ENCODE peak calls at places on chromosomes 3 and 15, in four cellular contexts. R is K562, F is HepG2, M is H1. O is an unnamed sample.

GRCh38 chr3:72476139-72476483 is 372.1 kb downstream of the SHQ1 start:
- DNase-seq in F (no peak), R (no peak), M (no peak), O (no peak)

GRCh38 chr15:82568986-82569385 is 28.7 kb upstream of the RPS17 start:
- DNase-seq in R (no peak), M (no peak), F (no peak), O (no peak)

GRCh38 chr3:55968331-55968730 is 481.2 kb upstream of the WNT5A start:
- DNase-seq in R (no peak), F (no peak), M (no peak), O (no peak)

GRCh38 chr3:12959395-12959794 is 113.8 kb downstream of the IQSEC1 start:
- DNase-seq in F (no peak), M (no peak), R (no peak), O (no peak)

GRCh38 chr15:37793851-37794250 is 140.6 kb upstream of the TMCO5A start:
- DNase-seq in M (no peak), R (no peak), F (no peak), O (no peak)

GRCh38 chr3:16302082-16302631 is 37.1 kb downstream of the OXNAD1 start:
- DNase-seq in F (no peak), M (no peak), R (no peak), O (no peak)

GRCh38 chr15:80436511-80437307 is 32.5 kb downstream of the ARNT2 start:
- DNase-seq in F (peak; percentile 32), R (no peak), M (no peak), O (no peak)

GRCh38 chr3:13416002-13416793 is 3.9 kb downstream of the NUP210 start:
- DNase-seq in R (no peak), F (no peak), M (peak; percentile 63), O (peak; percentile 38)

GRCh38 chr3:195104340-195104739 is 166.6 kb downstream of the XXYLT1 start:
- DNase-seq in R (no peak), M (no peak), F (no peak), O (no peak)

GRCh38 chr15:60928987-60929386 is 300.1 kb downstream of the RORA start:
- DNase-seq in R (no peak), M (no peak), F (no peak), O (no peak)

GRCh38 chr15:29066848-29067247 is 181.1 kb downstream of the APBA2 start:
- DNase-seq in F (no peak), M (no peak), R (no peak), O (no peak)

GRCh38 chr15:35540885-35541284 is 5.1 kb downstream of the DPH6 start:
- DNase-seq in F (no peak), M (no peak), R (no peak), O (no peak)

GRCh38 chr3:55405436-55405835 is 81.7 kb downstream of the WNT5A start:
- DNase-seq in R (peak; percentile 13), F (no peak), M (peak; percentile 85), O (no peak)

GRCh38 chr15:70720228-70721016 is 42.9 kb downstream of the UACA start:
- DNase-seq in F (no peak), R (no peak), M (no peak), O (no peak)

GRCh38 chr3:54527953-54528352 is 399.9 kb downstream of the LRTM1 start:
- DNase-seq in R (no peak), F (no peak), M (no peak), O (no peak)

GRCh38 chr3:29152379-29152778 is 128.5 kb upstream of the RBMS3 start:
- DNase-seq in R (no peak), M (no peak), F (no peak), O (peak; percentile 39)

GRCh38 chr3:179526989-179527391 is 35.7 kb upstream of the ACTL6A start:
- DNase-seq in F (no peak), M (peak; percentile 57), R (no peak), O (no peak)

GRCh38 chr3:183210862-183211341 is 42.2 kb upstream of the B3GNT5 start:
- DNase-seq in R (no peak), F (no peak), M (no peak), O (no peak)

GRCh38 chr15:71357357-71357756 is 242.1 kb downstream of the THSD4 start:
- DNase-seq in R (no peak), F (no peak), M (no peak), O (no peak)

GRCh38 chr3:192901435-192901834 is 16.2 kb downstream of the MB21D2 start:
- DNase-seq in F (no peak), M (no peak), R (no peak), O (no peak)

GRCh38 chr15:63509933-63510547 is 5.6 kb downstream of the USP3 start:
- DNase-seq in M (no peak), F (no peak), R (no peak), O (no peak)

GRCh38 chr15:80494311-80494710 is 90.1 kb downstream of the ARNT2 start:
- DNase-seq in F (peak; percentile 75), R (no peak), M (no peak), O (no peak)

GRCh38 chr15:50764331-50765201 is 940 bp downstream of the SPPL2A start:
- DNase-seq in M (no peak), F (no peak), R (no peak), O (no peak)

GRCh38 chr15:44102675-44103254 is 92.3 kb downstream of the FRMD5 start:
- DNase-seq in M (no peak), F (peak; percentile 75), R (no peak), O (peak; percentile 23)

GRCh38 chr3:161336661-161337060 is 34.7 kb downstream of the SPTSSB start:
- DNase-seq in R (no peak), M (no peak), F (no peak), O (no peak)

GRCh38 chr3:16338124-16338523 is 73.1 kb downstream of the OXNAD1 start:
- DNase-seq in M (no peak), F (no peak), R (no peak), O (no peak)

GRCh38 chr3:153462550-153462949 is 300.5 kb downstream of the RAP2B start:
- DNase-seq in R (no peak), M (no peak), F (no peak), O (no peak)

GRCh38 chr3:4507010-4507596 is 14.0 kb downstream of the ITPR1 start:
- DNase-seq in F (peak; percentile 43), M (no peak), R (no peak), O (no peak)

GRCh38 chr3:23096041-23096440 is 107.1 kb upstream of the UBE2E2 start:
- DNase-seq in R (no peak), M (no peak), F (no peak), O (no peak)

GRCh38 chr3:128551464-128551863 is 58.5 kb upstream of the GATA2 start:
- DNase-seq in M (peak; percentile 35), R (no peak), F (no peak), O (no peak)

GRCh38 chr3:158152186-158152585 is 42.3 kb downstream of the RSRC1 start:
- DNase-seq in F (no peak), R (no peak), M (no peak), O (no peak)

GRCh38 chr3:38107911-38108648 is 28.8 kb downstream of the ACAA1 start:
- DNase-seq in F (no peak), M (no peak), R (no peak), O (no peak)

GRCh38 chr3:67653425-67654098 is 850 bp downstream of the SUCLG2 start:
- DNase-seq in F (peak; percentile 54), M (no peak), R (peak; percentile 10), O (no peak)

GRCh38 chr15:70433583-70434288 is 329.6 kb downstream of the UACA start:
- DNase-seq in R (no peak), M (no peak), F (no peak), O (no peak)

GRCh38 chr15:62972814-62973213 is 69.7 kb upstream of the TPM1 start:
- DNase-seq in R (no peak), M (no peak), F (no peak), O (no peak)

GRCh38 chr3:139797724-139798343 is 120.1 kb upstream of the NMNAT3 start:
- DNase-seq in F (no peak), M (peak; percentile 70), R (peak; percentile 30), O (peak; percentile 83)

GRCh38 chr15:89761929-89762328 is 10.9 kb upstream of the MESP1 start:
- DNase-seq in F (no peak), R (no peak), M (no peak), O (peak; percentile 76)

GRCh38 chr3:85821130-85821756 is 862.5 kb downstream of the CADM2 start:
- DNase-seq in F (peak; percentile 23), M (peak; percentile 52), R (no peak), O (peak; percentile 0)

GRCh38 chr3:139317660-139318430 is 26.0 kb upstream of the MRPS22 start:
- DNase-seq in M (no peak), R (peak; percentile 68), F (no peak), O (no peak)

GRCh38 chr15:94056314-94056713 is 175.0 kb upstream of the MCTP2 start:
- DNase-seq in R (no peak), M (no peak), F (no peak), O (no peak)
- TF ChIP-seq JUND in R (no peak), M (no peak), F (no peak), O (no peak)

DNA sequence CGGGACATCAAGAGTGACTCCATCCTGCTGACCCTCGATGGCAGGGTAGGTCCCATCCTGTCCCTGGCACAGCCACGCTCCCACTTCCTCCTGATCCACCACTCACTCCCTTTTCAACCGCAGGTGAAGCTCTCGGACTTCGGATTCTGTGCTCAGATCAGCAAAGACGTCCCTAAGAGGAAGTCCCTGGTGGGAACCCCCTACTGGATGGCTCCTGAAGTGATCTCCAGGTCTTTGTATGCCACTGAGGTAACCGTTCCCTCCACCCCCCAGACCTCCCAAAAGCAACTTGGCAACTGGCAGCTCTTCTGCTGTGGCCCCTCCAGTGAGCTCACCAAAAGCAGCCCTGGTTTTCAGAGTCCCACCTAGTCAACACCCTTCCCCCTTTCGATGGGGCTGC is 9.4 kb downstream of the ANKRD63 start:
- DNase-seq in R (no peak), F (no peak), M (no peak), O (no peak)
- TF ChIP-seq JUND in R (no peak), F (no peak), M (no peak), O (no peak)

GRCh38 chr15:57923311-57923710 is 142.2 kb downstream of the ALDH1A2 start:
- DNase-seq in R (no peak), M (no peak), F (no peak), O (no peak)
- TF ChIP-seq JUND in R (no peak), M (no peak), F (no peak), O (no peak)

GRCh38 chr3:129942296-129942695 is 32.2 kb upstream of the TRH start:
- DNase-seq in F (peak; percentile 58), R (peak; percentile 54), M (peak; percentile 91), O (peak; percentile 67)
- TF ChIP-seq JUND in F (no peak), R (no peak), M (no peak), O (no peak)

GRCh38 chr3:57110797-57111196 is 50.3 kb downstream of the SPATA12 start:
- DNase-seq in R (no peak), M (no peak), F (no peak), O (no peak)
- TF ChIP-seq JUND in R (no peak), M (no peak), F (no peak), O (no peak)

GRCh38 chr15:64845183-64845611 is 3.5 kb downstream of the PLEKHO2 start:
- DNase-seq in M (no peak), R (no peak), F (no peak), O (no peak)
- TF ChIP-seq JUND in M (no peak), R (no peak), F (no peak), O (no peak)